ENCODE peak calls at places on chromosomes 1 and 21, in nine cellular contexts. X, U, N, R, T, A, I, W and Q are unnamed samples.

GRCh38 chr1:190436615-190437014 is 41.0 kb downstream of the BRINP3 start:
- DNase-seq in X (peak), U (peak), N (no peak), R (peak), T (peak), A (no peak), I (peak), W (no peak), Q (no peak)

GRCh38 chr1:111199881-111200801 is at the start of gene DENND2D:
- DNase-seq in X (no peak), U (no peak), N (peak), R (no peak), T (no peak), A (peak), I (no peak), W (peak), Q (peak)

GRCh38 chr1:18951416-18951815 is 5.1 kb downstream of the IFFO2 start:
- DNase-seq in X (no peak), U (no peak), N (no peak), R (no peak), T (no peak), A (peak), I (no peak), W (peak), Q (no peak)

GRCh38 chr1:235057385-235058306 is 71.0 kb downstream of the TOMM20 start:
- DNase-seq in X (no peak), U (no peak), N (no peak), R (no peak), T (no peak), A (no peak), I (no peak), W (peak), Q (no peak)

GRCh38 chr1:93695411-93696005 is 13.9 kb upstream of the BCAR3 start:
- DNase-seq in X (no peak), U (no peak), N (no peak), R (no peak), T (no peak), A (no peak), I (no peak), W (no peak), Q (peak)

GRCh38 chr1:229230893-229231753 is 39.8 kb upstream of the RAB4A start:
- DNase-seq in X (peak), U (peak), N (no peak), R (no peak), T (no peak), A (no peak), I (no peak), W (no peak), Q (peak)

GRCh38 chr1:101244842-101245574 is 8.2 kb downstream of the S1PR1 start:
- DNase-seq in X (no peak), U (no peak), N (no peak), R (no peak), T (no peak), A (no peak), I (no peak), W (no peak), Q (no peak)

GRCh38 chr1:23791434-23792047 is 596 bp downstream of the LYPLA2 start:
- DNase-seq in X (no peak), U (no peak), N (peak), R (no peak), T (no peak), A (no peak), I (peak), W (peak), Q (peak)

GRCh38 chr1:218459878-218460277 is 114.7 kb downstream of the TGFB2 start:
- DNase-seq in X (peak), U (peak), N (no peak), R (peak), T (peak), A (no peak), I (peak), W (no peak), Q (peak)

GRCh38 chr1:22753396-22754083 is 42.9 kb downstream of the EPHB2 start:
- DNase-seq in X (no peak), U (no peak), N (no peak), R (peak), T (peak), A (no peak), I (peak), W (no peak), Q (no peak)

GRCh38 chr1:36705629-36706028 is 222.9 kb upstream of the CSF3R start:
- DNase-seq in X (peak), U (no peak), N (no peak), R (no peak), T (no peak), A (no peak), I (no peak), W (no peak), Q (no peak)

GRCh38 chr1:171999756-172000155 is 158.5 kb downstream of the DNM3 start:
- DNase-seq in X (no peak), U (no peak), N (no peak), R (no peak), T (peak), A (no peak), I (peak), W (no peak), Q (no peak)

GRCh38 chr1:30966690-30967369 is 58.3 kb upstream of the SDC3 start:
- DNase-seq in X (peak), U (peak), N (no peak), R (peak), T (peak), A (no peak), I (peak), W (no peak), Q (no peak)

GRCh38 chr1:234433563-234434285 is 45.3 kb downstream of the TARBP1 start:
- DNase-seq in X (peak), U (peak), N (no peak), R (no peak), T (peak), A (no peak), I (peak), W (no peak), Q (no peak)

GRCh38 chr1:156337052-156337887 is 822 bp downstream of the CCT3 start:
- DNase-seq in X (peak), U (no peak), N (no peak), R (no peak), T (peak), A (peak), I (peak), W (no peak), Q (no peak)

GRCh38 chr1:74753104-74753503 is 20.2 kb downstream of the TYW3 start:
- DNase-seq in X (no peak), U (no peak), N (no peak), R (no peak), T (no peak), A (no peak), I (no peak), W (no peak), Q (no peak)

GRCh38 chr1:24955161-24955560 is 25.1 kb upstream of the RUNX3 start:
- DNase-seq in X (no peak), U (peak), N (peak), R (no peak), T (peak), A (peak), I (peak), W (no peak), Q (peak)

GRCh38 chr1:98688110-98688739 is 26.7 kb downstream of the SNX7 start:
- DNase-seq in X (no peak), U (no peak), N (no peak), R (no peak), T (no peak), A (no peak), I (no peak), W (no peak), Q (no peak)

GRCh38 chr1:45012639-45013278 is 705 bp downstream of the UROD start:
- DNase-seq in X (no peak), U (peak), N (peak), R (peak), T (peak), A (no peak), I (peak), W (peak), Q (no peak)

GRCh38 chr1:156063997-156064285 is 3.0 kb downstream of the RAB25 start:
- DNase-seq in X (no peak), U (no peak), N (no peak), R (peak), T (peak), A (no peak), I (no peak), W (no peak), Q (no peak)

GRCh38 chr1:64911326-64911725 is 55.0 kb downstream of the JAK1 start:
- DNase-seq in X (peak), U (no peak), N (no peak), R (no peak), T (no peak), A (no peak), I (no peak), W (no peak), Q (no peak)
- H3K4me3 ChIP-seq in X (peak), U (no peak), N (no peak), R (no peak), T (no peak), A (no peak), I (no peak), W (no peak), Q (no peak)

DNA sequence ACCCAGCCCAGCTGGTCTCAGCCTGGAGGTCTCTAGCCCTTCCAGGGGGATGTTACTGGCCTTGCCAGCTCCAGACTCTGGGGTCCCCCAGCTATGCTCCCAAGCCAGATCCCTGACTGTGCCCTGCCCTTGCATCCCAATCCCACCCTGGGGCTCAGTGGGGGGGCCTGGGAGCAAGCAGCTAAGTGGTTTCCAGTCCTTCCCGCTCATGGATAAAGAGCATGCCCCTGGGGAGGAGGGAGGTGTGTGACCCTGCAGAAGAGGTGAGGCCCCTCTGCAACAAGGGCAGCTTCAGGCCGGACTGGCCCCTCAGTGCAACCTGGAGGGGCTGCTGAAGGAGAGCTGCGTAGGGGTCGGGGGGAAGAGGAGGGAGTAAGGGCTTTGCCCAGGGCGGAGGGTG is 2.8 kb downstream of the OBSCN start:
- DNase-seq in X (no peak), U (no peak), N (no peak), R (no peak), T (no peak), A (no peak), I (no peak), W (no peak), Q (no peak)
- H3K4me3 ChIP-seq in X (no peak), U (no peak), N (no peak), R (no peak), T (no peak), A (no peak), I (no peak), W (no peak), Q (no peak)

GRCh38 chr21:33033094-33033951 is 7.6 kb downstream of the OLIG2 start:
- DNase-seq in X (no peak), U (no peak), N (no peak), R (no peak), T (no peak), A (no peak), I (no peak), W (no peak), Q (no peak)
- H3K4me3 ChIP-seq in X (no peak), U (no peak), N (no peak), R (no peak), T (no peak), A (no peak), I (no peak), W (no peak), Q (no peak)

GRCh38 chr1:226549094-226549936 is 751 bp downstream of the STUM start:
- DNase-seq in X (no peak), U (no peak), N (peak), R (no peak), T (no peak), A (peak), I (peak), W (no peak), Q (no peak)
- H3K4me3 ChIP-seq in X (peak), U (no peak), N (peak), R (no peak), T (peak), A (peak), I (peak), W (peak), Q (no peak)

GRCh38 chr1:208272713-208273112 is 28.5 kb upstream of the PLXNA2 start:
- DNase-seq in X (no peak), U (no peak), N (no peak), R (no peak), T (no peak), A (no peak), I (no peak), W (no peak), Q (no peak)

GRCh38 chr1:208269338-208269666 is 25.1 kb upstream of the PLXNA2 start:
- DNase-seq in X (no peak), U (no peak), N (no peak), R (no peak), T (no peak), A (no peak), I (peak), W (no peak), Q (no peak)

GRCh38 chr1:208272311-208272710 is 28.1 kb upstream of the PLXNA2 start:
- DNase-seq in X (no peak), U (no peak), N (no peak), R (no peak), T (no peak), A (no peak), I (no peak), W (no peak), Q (no peak)

GRCh38 chr1:208268541-208269337 is 24.6 kb upstream of the PLXNA2 start:
- DNase-seq in X (no peak), U (no peak), N (no peak), R (no peak), T (no peak), A (no peak), I (no peak), W (no peak), Q (no peak)

DNA sequence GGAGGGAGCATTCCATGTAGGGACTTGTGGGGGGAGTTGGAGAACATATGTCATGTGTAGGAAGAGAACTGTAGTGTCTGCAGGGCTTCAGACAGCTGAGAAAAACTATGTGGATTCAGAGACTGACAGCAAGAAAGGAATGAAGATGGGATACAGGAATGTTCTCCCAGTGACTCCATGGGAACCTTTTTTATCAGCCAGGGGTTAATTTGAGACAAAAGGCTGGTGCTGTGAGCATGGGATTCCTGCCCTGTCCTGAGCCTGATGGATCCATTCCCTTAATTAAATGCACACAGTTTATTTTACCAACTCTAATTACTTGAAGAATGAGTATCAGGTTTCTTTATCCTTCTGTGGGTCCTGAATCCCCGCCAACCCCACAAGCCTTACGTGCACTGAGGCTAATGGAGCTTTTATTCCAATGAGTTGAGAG is 26.5 kb upstream of the PLXNA2 start:
- DNase-seq in X (no peak), U (no peak), N (no peak), R (no peak), T (no peak), A (no peak), I (no peak), W (no peak), Q (no peak)
- H3K4me3 ChIP-seq in X (no peak), U (no peak), N (no peak), R (no peak), T (no peak), A (no peak), I (no peak), W (no peak), Q (no peak)

GRCh38 chr1:54500030-54500389 is 48.0 kb upstream of the ACOT11 start:
- DNase-seq in X (no peak), U (no peak), N (no peak), R (no peak), T (no peak), A (no peak), I (no peak), W (no peak), Q (no peak)
- H3K4me3 ChIP-seq in X (no peak), U (peak), N (peak), R (no peak), T (no peak), A (peak), I (peak), W (peak), Q (no peak)